ENCODE peak calls at places on chromosome 6, in eight cellular contexts. G, Z, M, Y, U, N, X and E are unnamed samples.

GRCh38 chr6:10838794-10839333 is 525 bp upstream of the MAK start:
- DNase-seq in Y (no peak), M (no peak), Z (no peak), U (no peak), X (no peak), N (no peak), G (no peak), E (no peak)

GRCh38 chr6:115485400-115485799 is 575.3 kb downstream of the FRK start:
- DNase-seq in U (no peak), X (no peak), G (no peak), Z (no peak), Y (peak), M (no peak), N (no peak), E (no peak)

GRCh38 chr6:138188278-138188923 is 26.7 kb downstream of the ARFGEF3 start:
- DNase-seq in U (peak), G (no peak), Z (no peak), N (no peak), M (peak), Y (peak), X (no peak), E (no peak)

GRCh38 chr6:41209547-41209951 is 8.6 kb upstream of the TREML2 start:
- DNase-seq in M (peak), N (peak), Y (no peak), X (no peak), Z (no peak), U (no peak), G (no peak), E (no peak)

GRCh38 chr6:30483677-30484279 is 5.5 kb upstream of the HLA-E start:
- DNase-seq in X (no peak), Y (peak), Z (peak), M (peak), N (no peak), G (peak), U (peak), E (no peak)

GRCh38 chr6:51910846-51911245 is 176.6 kb downstream of the PKHD1 start:
- DNase-seq in Z (no peak), N (no peak), G (no peak), U (no peak), Y (no peak), M (no peak), X (no peak), E (no peak)

GRCh38 chr6:445571-446417 is 54.2 kb downstream of the IRF4 start:
- DNase-seq in U (no peak), G (no peak), M (no peak), Z (no peak), Y (no peak), N (peak), X (no peak), E (no peak)

GRCh38 chr6:120873125-120873865 is 461.0 kb downstream of the TBC1D32 start:
- DNase-seq in G (no peak), Z (no peak), N (no peak), X (no peak), U (no peak), Y (no peak), M (no peak), E (no peak)

GRCh38 chr6:135086414-135086764 is 31.8 kb upstream of the HBS1L start:
- DNase-seq in M (no peak), Z (no peak), X (no peak), N (no peak), G (no peak), U (no peak), Y (no peak), E (no peak)

GRCh38 chr6:151059612-151060095 is 180.1 kb upstream of the AKAP12 start:
- DNase-seq in G (peak), X (no peak), Z (no peak), Y (no peak), N (peak), M (no peak), U (no peak), E (no peak)